ENCODE peak calls at places on chromosomes 5 and 9, in four cellular contexts. J, T, M and L are unnamed samples.

GRCh38 chr9:93645921-93646639 is 69.7 kb downstream of the PHF2 start:
- DNase-seq in J (peak; percentile 12), T (no peak), M (peak; percentile 28), L (no peak)

GRCh38 chr9:38036359-38037084 is 32.5 kb downstream of the SHB start:
- DNase-seq in J (no peak), T (no peak), M (peak; percentile 36), L (no peak)

GRCh38 chr9:86357091-86357866 is 3.1 kb upstream of the TUT7 start:
- DNase-seq in J (no peak), T (no peak), M (no peak), L (no peak)

GRCh38 chr5:154164182-154164581 is 26.4 kb upstream of the GALNT10 start:
- DNase-seq in J (no peak), T (no peak), M (no peak), L (no peak)

GRCh38 chr9:840343-840742 is 1.2 kb upstream of the DMRT1 start:
- DNase-seq in J (no peak), T (no peak), M (no peak), L (no peak)

GRCh38 chr9:92035146-92035545 is 80.1 kb downstream of the SPTLC1 start:
- DNase-seq in J (no peak), T (no peak), M (no peak), L (no peak)

GRCh38 chr5:14635656-14636055 is 28.9 kb upstream of the OTULIN start:
- DNase-seq in J (no peak), T (no peak), M (no peak), L (no peak)

GRCh38 chr5:88952344-88952743 is 69.4 kb upstream of the MEF2C start:
- DNase-seq in J (no peak), T (no peak), M (no peak), L (no peak)

GRCh38 chr5:35771839-35772238 is 84.9 kb upstream of the IL7R start:
- DNase-seq in J (no peak), T (no peak), M (no peak), L (no peak)

GRCh38 chr5:137269297-137269696 is 229.8 kb downstream of the SPOCK1 start:
- DNase-seq in J (no peak), T (no peak), M (no peak), L (no peak)

GRCh38 chr5:158658439-158659230 is 441.1 kb downstream of the EBF1 start:
- DNase-seq in J (no peak), T (no peak), M (no peak), L (no peak)

GRCh38 chr5:178232124-178232919 is at the start of gene PHYKPL:
- DNase-seq in J (peak; percentile 63), T (peak; percentile 61), M (peak; percentile 89), L (peak; percentile 39)

GRCh38 chr5:55665065-55665464 is 47.1 kb downstream of the SLC38A9 start:
- DNase-seq in J (no peak), T (no peak), M (no peak), L (no peak)

GRCh38 chr5:178624626-178625546 is 2.0 kb downstream of the CLK4 start:
- DNase-seq in J (no peak), T (no peak), M (no peak), L (no peak)

GRCh38 chr9:100028201-100028784 is 70.5 kb downstream of the ERP44 start:
- DNase-seq in J (peak; percentile 54), T (peak; percentile 51), M (peak; percentile 64), L (peak; percentile 36)

GRCh38 chr9:128416014-128416413 is 4.6 kb upstream of the CERCAM start:
- DNase-seq in J (no peak), T (no peak), M (no peak), L (no peak)

GRCh38 chr5:164202338-164202737 is 696.9 kb downstream of the MAT2B start:
- DNase-seq in J (no peak), T (no peak), M (no peak), L (no peak)

GRCh38 chr5:147234825-147235635 is at the start of gene STK32A:
- DNase-seq in J (peak; percentile 36), T (no peak), M (peak; percentile 67), L (peak; percentile 12)

GRCh38 chr9:122115176-122116035 is 22.3 kb upstream of the TTLL11 start:
- DNase-seq in J (no peak), T (no peak), M (no peak), L (no peak)

GRCh38 chr5:98734646-98735045 is 38.8 kb upstream of the RGMB start:
- DNase-seq in J (no peak), T (no peak), M (no peak), L (no peak)

GRCh38 chr5:133924221-133924920 is 44.1 kb downstream of the C5orf15 start:
- DNase-seq in J (no peak), T (no peak), M (no peak), L (no peak)

GRCh38 chr5:159773062-159773924 is 143.0 kb upstream of the ADRA1B start:
- DNase-seq in J (peak; percentile 90), T (peak; percentile 46), M (peak; percentile 89), L (peak; percentile 45)

DNA sequence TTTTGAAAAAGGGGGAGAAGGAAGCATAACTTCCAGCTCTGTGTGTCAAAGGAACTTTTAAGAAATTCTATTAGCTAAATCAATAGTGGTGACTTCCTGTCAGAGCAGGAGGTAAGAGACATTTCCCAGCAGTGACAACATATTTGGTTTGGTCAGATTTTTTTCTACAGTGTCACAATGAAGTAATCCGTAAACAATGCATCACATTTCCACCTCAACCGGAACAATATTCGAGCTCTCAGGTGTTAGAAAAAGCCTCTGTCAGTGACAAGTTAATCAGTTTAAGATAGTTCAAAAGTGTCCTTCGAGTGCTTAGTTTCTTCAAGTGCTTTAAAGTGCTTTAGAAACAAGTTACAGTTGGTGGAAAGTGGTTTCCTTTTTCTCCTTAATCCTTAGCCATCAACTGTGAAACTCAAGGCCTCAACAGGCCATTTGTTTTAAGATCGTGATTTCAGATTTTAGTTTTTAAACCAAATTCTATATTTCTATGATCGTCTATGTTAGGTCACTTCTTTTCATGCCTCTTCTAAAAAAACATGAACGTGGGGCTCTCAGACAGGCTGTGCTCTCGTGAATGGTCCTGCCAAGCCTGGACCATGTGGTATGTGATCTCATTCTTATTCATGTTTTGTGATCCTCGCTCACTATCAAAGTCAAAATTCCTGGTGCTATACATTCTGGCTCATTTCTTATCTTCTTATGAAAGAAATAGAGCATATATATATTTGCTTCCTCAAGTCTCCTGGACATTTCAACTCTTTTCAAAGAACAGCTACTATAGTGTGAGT is 181.9 kb upstream of the HMHB1 start:
- DNase-seq in J (no peak), T (no peak), M (no peak), L (no peak)
- H3K27ac ChIP-seq in J (no peak overlapping the region), T (no peak overlapping the region), M (no peak overlapping the region), L (no peak overlapping the region)

GRCh38 chr9:70413427-70413797 is 1.0 kb downstream of the KLF9 start:
- DNase-seq in J (no peak), T (no peak), M (peak; percentile 89), L (no peak)
- H3K27ac ChIP-seq in J (peak overlapping the region; percentile 100), T (peak overlapping the region; percentile 99), M (peak overlapping the region; percentile 100), L (peak overlapping the region; percentile 91)

DNA sequence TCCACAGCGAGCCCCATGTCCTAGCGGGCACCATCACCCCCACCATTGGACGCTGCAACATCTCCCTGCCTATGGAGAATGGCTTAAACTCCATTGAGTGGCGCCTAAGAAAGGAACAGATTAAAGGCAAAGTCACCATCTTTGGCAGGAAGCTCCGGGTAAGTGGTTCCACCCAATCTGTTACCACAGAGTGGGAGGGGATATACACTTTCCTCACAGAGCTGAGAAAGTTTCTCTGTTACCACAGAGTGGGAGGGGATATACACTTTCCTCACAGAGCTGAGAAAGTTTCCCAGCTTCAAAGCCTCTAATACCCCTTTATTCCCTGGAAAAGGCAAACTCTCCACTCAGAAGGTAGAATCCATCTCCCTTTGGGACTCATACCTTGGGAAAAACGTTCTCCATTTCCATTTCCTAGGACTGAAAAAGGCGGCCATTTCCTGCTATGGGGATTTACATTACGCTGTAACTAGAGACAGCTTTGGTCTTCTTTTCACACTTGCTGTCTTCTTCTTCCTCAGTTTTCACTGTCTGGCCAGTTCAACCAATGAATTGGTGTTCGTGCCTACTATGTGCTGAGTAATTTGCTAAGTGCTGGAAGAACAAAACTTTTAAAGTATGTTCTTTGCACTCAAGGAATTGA is 63.4 kb upstream of the WWC1 start:
- DNase-seq in J (no peak), T (no peak), M (no peak), L (no peak)
- H3K27ac ChIP-seq in J (no peak overlapping the region), T (no peak overlapping the region), M (no peak overlapping the region), L (no peak overlapping the region)

GRCh38 chr9:120710110-120710981 is 3.9 kb downstream of the MEGF9 start:
- DNase-seq in J (no peak), T (peak; percentile 22), M (no peak), L (no peak)

GRCh38 chr9:120711354-120711753 is 2.9 kb downstream of the MEGF9 start:
- DNase-seq in J (no peak), T (no peak), M (no peak), L (no peak)

GRCh38 chr9:120713257-120714087 is 798 bp downstream of the MEGF9 start:
- DNase-seq in J (peak; percentile 25), T (no peak), M (peak; percentile 65), L (peak; percentile 37)

GRCh38 chr9:120712539-120713031 is 1.7 kb downstream of the MEGF9 start:
- DNase-seq in J (no peak), T (no peak), M (no peak), L (no peak)

DNA sequence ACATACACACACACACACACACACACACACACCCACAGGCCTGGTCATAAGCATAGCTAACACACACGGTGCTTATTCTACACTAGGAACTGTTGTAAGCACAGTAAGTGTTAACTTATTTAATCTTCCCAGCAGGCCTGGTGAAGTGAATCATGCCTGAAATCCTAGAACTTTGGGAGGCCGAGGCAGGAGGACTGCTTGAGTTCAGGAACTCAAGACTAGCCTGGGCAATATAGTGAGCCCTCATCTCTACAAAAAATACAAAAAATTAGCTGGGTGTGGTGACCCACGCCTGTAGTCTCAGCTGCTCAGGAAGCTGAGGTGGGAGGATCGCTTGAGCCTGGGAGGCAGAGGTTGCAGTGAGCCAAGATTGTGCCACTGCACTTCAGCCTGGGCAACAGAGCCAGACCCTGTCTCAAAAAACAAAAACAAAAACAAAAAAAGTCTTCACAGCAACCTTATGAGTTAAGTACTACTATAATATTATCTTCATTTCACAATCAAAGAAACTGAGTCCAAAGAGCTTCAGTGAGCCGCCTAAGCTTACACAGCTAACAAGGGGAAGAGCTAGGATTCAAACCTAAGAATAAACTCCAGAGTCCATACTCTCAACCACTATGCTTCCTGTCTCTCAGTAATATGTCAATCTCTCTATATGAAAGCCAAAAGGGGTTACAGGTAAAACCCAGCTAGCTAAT is 2.3 kb downstream of the MEGF9 start:
- DNase-seq in J (no peak), T (no peak), M (no peak), L (no peak)
- H3K27ac ChIP-seq in J (peak overlapping the region; percentile 33), T (no peak overlapping the region), M (peak overlapping the region; percentile 3), L (peak overlapping the region; percentile 90)

GRCh38 chr9:137457406-137458193 is 1.5 kb downstream of the NSMF start:
- DNase-seq in J (peak; percentile 17), T (no peak), M (peak; percentile 66), L (no peak)
- H3K27ac ChIP-seq in J (peak overlapping the region; percentile 68), T (no peak overlapping the region), M (no peak overlapping the region), L (peak overlapping the region; percentile 63)

GRCh38 chr5:58407042-58407709 is 52.7 kb downstream of the PLK2 start:
- DNase-seq in J (no peak), T (no peak), M (no peak), L (no peak)
- H3K27ac ChIP-seq in J (no peak overlapping the region), T (no peak overlapping the region), M (no peak overlapping the region), L (no peak overlapping the region)